ENCODE peak calls at places on chromosomes 5 and 9, in ten cellular contexts. Y, X, K, O, J, Z, D, C, E and R are unnamed samples.

GRCh38 chr5:36880761-36881160 is 4.2 kb downstream of the NIPBL start:
- DNase-seq in Y (no peak), X (no peak), K (no peak), O (no peak), J (no peak), Z (no peak), D (no peak), C (no peak), E (no peak), R (no peak)

GRCh38 chr9:109248133-109248581 is 72.7 kb downstream of the EPB41L4B start:
- DNase-seq in Y (no peak), X (peak; percentile 66), K (no peak), O (no peak), J (peak; percentile 15), Z (no peak), D (no peak), C (peak; percentile 64), E (no peak), R (no peak)

GRCh38 chr9:98520221-98520920 is 188.4 kb downstream of the GABBR2 start:
- DNase-seq in Y (no peak), X (no peak), K (no peak), O (no peak), J (peak; percentile 22), Z (no peak), D (no peak), C (peak; percentile 73), E (peak; percentile 94), R (no peak)

GRCh38 chr9:2281803-2282185 is 266.6 kb downstream of the SMARCA2 start:
- DNase-seq in Y (no peak), X (no peak), K (no peak), O (no peak), J (no peak), Z (no peak), D (no peak), C (no peak), E (no peak), R (no peak)

GRCh38 chr5:78653969-78654368 is 5.4 kb upstream of the LHFPL2 start:
- DNase-seq in Y (no peak), X (no peak), K (no peak), O (no peak), J (no peak), Z (no peak), D (no peak), C (no peak), E (peak; percentile 14), R (no peak)

GRCh38 chr9:92807757-92808725 is 43.4 kb upstream of the BICD2 start:
- DNase-seq in Y (no peak), X (no peak), K (peak; percentile 21), O (no peak), J (no peak), Z (no peak), D (no peak), C (no peak), E (peak; percentile 24), R (no peak)

GRCh38 chr5:122078116-122078865 is at the start of gene LOX:
- DNase-seq in Y (peak; percentile 89), X (peak; percentile 71), K (no peak), O (no peak), J (peak; percentile 96), Z (peak; percentile 95), D (peak; percentile 89), C (peak; percentile 99), E (no peak), R (no peak)

GRCh38 chr5:117431091-117431490 is 856.5 kb upstream of the SEMA6A start:
- DNase-seq in Y (no peak), X (no peak), K (no peak), O (no peak), J (no peak), Z (no peak), D (no peak), C (no peak), E (no peak), R (no peak)

GRCh38 chr5:74529101-74529500 is 111.4 kb downstream of the ENC1 start:
- DNase-seq in Y (no peak), X (no peak), K (no peak), O (no peak), J (peak; percentile 35), Z (no peak), D (no peak), C (no peak), E (no peak), R (no peak)

GRCh38 chr5:167571824-167572223 is 719.6 kb upstream of the WWC1 start:
- DNase-seq in Y (no peak), X (no peak), K (no peak), O (no peak), J (no peak), Z (no peak), D (no peak), C (no peak), E (no peak), R (no peak)

GRCh38 chr5:65128226-65128625 is 353.5 kb downstream of the ADAMTS6 start:
- DNase-seq in Y (no peak), X (no peak), K (no peak), O (no peak), J (no peak), Z (no peak), D (no peak), C (no peak), E (no peak), R (no peak)

GRCh38 chr9:100167912-100168775 is 69.1 kb downstream of the INVS start:
- DNase-seq in Y (no peak), X (no peak), K (no peak), O (no peak), J (peak; percentile 16), Z (no peak), D (no peak), C (no peak), E (no peak), R (no peak)

GRCh38 chr9:101486693-101487442 is 46.8 kb upstream of the RNF20 start:
- DNase-seq in Y (no peak), X (peak; percentile 51), K (peak; percentile 81), O (no peak), J (peak; percentile 29), Z (peak; percentile 83), D (peak; percentile 84), C (peak; percentile 63), E (peak; percentile 83), R (no peak)

GRCh38 chr9:134962998-134963364 is 45.3 kb upstream of the FCN1 start:
- DNase-seq in Y (no peak), X (no peak), K (no peak), O (no peak), J (no peak), Z (peak; percentile 41), D (peak; percentile 62), C (no peak), E (no peak), R (no peak)

GRCh38 chr5:1651250-1651649 is 127.5 kb upstream of the LPCAT1 start:
- DNase-seq in Y (no peak), X (no peak), K (no peak), O (no peak), J (no peak), Z (no peak), D (peak; percentile 51), C (no peak), E (no peak), R (no peak)

GRCh38 chr9:122394265-122395242 is 23.7 kb downstream of the PTGS1 start:
- DNase-seq in Y (peak; percentile 73), X (no peak), K (no peak), O (no peak), J (peak; percentile 85), Z (peak; percentile 88), D (no peak), C (peak; percentile 94), E (no peak), R (no peak)

GRCh38 chr9:32413424-32413823 is 29.0 kb downstream of the ACO1 start:
- DNase-seq in Y (no peak), X (no peak), K (no peak), O (no peak), J (peak; percentile 73), Z (no peak), D (no peak), C (peak; percentile 50), E (no peak), R (no peak)

GRCh38 chr5:66164044-66164790 is 20.1 kb downstream of the SREK1 start:
- DNase-seq in Y (peak; percentile 36), X (no peak), K (no peak), O (no peak), J (peak; percentile 18), Z (no peak), D (no peak), C (peak; percentile 91), E (no peak), R (no peak)

GRCh38 chr5:136399512-136399911 is 34.2 kb upstream of the TRPC7 start:
- DNase-seq in Y (no peak), X (no peak), K (no peak), O (no peak), J (no peak), Z (no peak), D (no peak), C (no peak), E (no peak), R (no peak)

GRCh38 chr5:111070272-111071134 is 1.0 kb upstream of the TSLP start:
- DNase-seq in Y (no peak), X (no peak), K (no peak), O (no peak), J (no peak), Z (peak; percentile 79), D (peak; percentile 78), C (no peak), E (no peak), R (no peak)

GRCh38 chr5:16931334-16932110 is 4.6 kb downstream of the MYO10 start:
- DNase-seq in Y (no peak), X (no peak), K (peak; percentile 79), O (no peak), J (no peak), Z (no peak), D (no peak), C (no peak), E (no peak), R (no peak)

GRCh38 chr9:105243015-105243686 is 1.3 kb upstream of the SLC44A1 start:
- DNase-seq in Y (peak; percentile 48), X (no peak), K (no peak), O (no peak), J (peak; percentile 74), Z (no peak), D (no peak), C (peak; percentile 91), E (no peak), R (no peak)

GRCh38 chr5:38078161-38078560 is 180.2 kb upstream of the EGFLAM start:
- DNase-seq in Y (no peak), X (no peak), K (no peak), O (no peak), J (no peak), Z (no peak), D (no peak), C (peak; percentile 16), E (no peak), R (no peak)